ENCODE peak calls at places on chromosomes 16 and 17, in eight cellular contexts. K is B cell; R is fibroblast of lung; E is GM12865; J is foreskin fibroblast; N is stimulated activated CD8-positive, alpha-beta memory T cell treated with anti-CD3 and anti-CD28 coated beads, Interleukin-4, amount 100 ng/mL, for 1 hour; U is CD4-positive, alpha-beta T cell; D is HTR-8/SVneo. A is an unnamed sample.

GRCh38 chr17:1179635-1180433 is at the start of gene ABR:
- DNase-seq in K (no peak), R (no peak), E (peak), J (no peak), N (peak), U (peak), D (peak), A (no peak)

GRCh38 chr17:56593073-56593740 is at the start of gene NOG:
- DNase-seq in K (no peak), R (peak), E (no peak), J (peak), N (no peak), U (no peak), D (peak), A (no peak)

GRCh38 chr17:3557768-3558583 is at the start of gene TRPV3:
- DNase-seq in K (peak), R (peak), E (peak), J (no peak), N (no peak), U (peak), D (no peak), A (no peak)

GRCh38 chr17:8031950-8032349 is 6.9 kb upstream of the ALOX15B start:
- DNase-seq in K (no peak), R (no peak), E (no peak), J (no peak), N (no peak), U (no peak), D (no peak), A (no peak)

GRCh38 chr16:85394511-85395206 is 218.5 kb upstream of the GSE1 start:
- DNase-seq in K (no peak), R (no peak), E (no peak), J (no peak), N (no peak), U (no peak), D (no peak), A (no peak)

GRCh38 chr17:66833201-66833600 is 1.7 kb upstream of the CACNG5 start:
- DNase-seq in K (no peak), R (no peak), E (no peak), J (no peak), N (no peak), U (no peak), D (no peak), A (no peak)

GRCh38 chr17:68207651-68208253 is 40.1 kb upstream of the AMZ2 start:
- DNase-seq in K (no peak), R (no peak), E (no peak), J (no peak), N (no peak), U (no peak), D (no peak), A (no peak)

GRCh38 chr16:80250376-80250775 is 290.4 kb upstream of the DYNLRB2 start:
- DNase-seq in K (no peak), R (no peak), E (no peak), J (no peak), N (no peak), U (no peak), D (no peak), A (no peak)

GRCh38 chr17:74326506-74326905 is 480 bp downstream of the KIF19 start:
- DNase-seq in K (no peak), R (no peak), E (no peak), J (no peak), N (no peak), U (no peak), D (no peak), A (no peak)

GRCh38 chr17:61451538-61452300 is 503 bp upstream of the TBX4 start:
- DNase-seq in K (no peak), R (no peak), E (no peak), J (no peak), N (no peak), U (no peak), D (no peak), A (no peak)

GRCh38 chr17:41870097-41870496 is 4.9 kb upstream of the KLHL11 start:
- DNase-seq in K (no peak), R (no peak), E (no peak), J (no peak), N (no peak), U (no peak), D (no peak), A (no peak)

GRCh38 chr17:63024716-63025115 is 58.7 kb downstream of the TANC2 start:
- DNase-seq in K (no peak), R (peak), E (no peak), J (peak), N (no peak), U (no peak), D (no peak), A (no peak)

GRCh38 chr17:48175692-48176450 is 68.3 kb downstream of the SNX11 start:
- DNase-seq in K (no peak), R (peak), E (no peak), J (peak), N (no peak), U (no peak), D (peak), A (no peak)

GRCh38 chr17:73791644-73792043 is 147.4 kb upstream of the SDK2 start:
- DNase-seq in K (no peak), R (no peak), E (no peak), J (no peak), N (no peak), U (no peak), D (no peak), A (no peak)

GRCh38 chr17:55644346-55644745 is 78.3 kb downstream of the TMEM100 start:
- DNase-seq in K (no peak), R (no peak), E (no peak), J (no peak), N (no peak), U (no peak), D (no peak), A (no peak)

GRCh38 chr16:77143364-77143763 is 47.6 kb upstream of the MON1B start:
- DNase-seq in K (no peak), R (no peak), E (no peak), J (no peak), N (no peak), U (no peak), D (no peak), A (no peak)

GRCh38 chr16:5016967-5017677 is 16.6 kb downstream of the NAGPA start:
- DNase-seq in K (no peak), R (no peak), E (no peak), J (no peak), N (no peak), U (no peak), D (no peak), A (no peak)

GRCh38 chr16:3690991-3691720 is 26.2 kb downstream of the TRAP1 start:
- DNase-seq in K (no peak), R (peak), E (no peak), J (peak), N (no peak), U (no peak), D (no peak), A (no peak)

GRCh38 chr17:5563451-5563850 is 20.9 kb downstream of the NLRP1 start:
- DNase-seq in K (no peak), R (peak), E (no peak), J (peak), N (no peak), U (no peak), D (no peak), A (no peak)

GRCh38 chr17:56902350-56902749 is 11.5 kb downstream of the TRIM25 start:
- DNase-seq in K (no peak), R (peak), E (no peak), J (peak), N (no peak), U (no peak), D (peak), A (no peak)

GRCh38 chr16:23874613-23875294 is 39.0 kb downstream of the PRKCB start:
- DNase-seq in K (no peak), R (peak), E (no peak), J (no peak), N (no peak), U (no peak), D (no peak), A (no peak)

GRCh38 chr17:14471052-14471451 is 170.2 kb downstream of the HS3ST3B1 start:
- DNase-seq in K (no peak), R (peak), E (no peak), J (peak), N (no peak), U (no peak), D (no peak), A (no peak)

GRCh38 chr17:81401727-81402529 is 6.7 kb downstream of the BAHCC1 start:
- DNase-seq in K (no peak), R (peak), E (no peak), J (no peak), N (no peak), U (no peak), D (peak), A (no peak)

GRCh38 chr17:50663812-50664374 is 29.2 kb downstream of the ABCC3 start:
- DNase-seq in K (no peak), R (no peak), E (no peak), J (no peak), N (no peak), U (no peak), D (no peak), A (no peak)

GRCh38 chr16:83015871-83016270 is 389.1 kb downstream of the CDH13 start:
- DNase-seq in K (no peak), R (no peak), E (no peak), J (no peak), N (no peak), U (no peak), D (no peak), A (no peak)

GRCh38 chr17:44389723-44390202 is 314 bp upstream of the ITGA2B start:
- DNase-seq in K (no peak), R (no peak), E (no peak), J (no peak), N (no peak), U (no peak), D (no peak), A (no peak)

GRCh38 chr16:82195917-82196494 is 26.0 kb upstream of the MPHOSPH6 start:
- DNase-seq in K (no peak), R (no peak), E (no peak), J (peak), N (no peak), U (no peak), D (no peak), A (no peak)

GRCh38 chr16:57283214-57283955 is 1.1 kb downstream of the PLLP start:
- DNase-seq in K (no peak), R (no peak), E (no peak), J (no peak), N (no peak), U (no peak), D (no peak), A (no peak)

GRCh38 chr17:28626818-28627217 is 12.8 kb upstream of the RSKR start:
- DNase-seq in K (no peak), R (no peak), E (no peak), J (no peak), N (no peak), U (no peak), D (no peak), A (no peak)

GRCh38 chr17:35700157-35700556 is 31.3 kb upstream of the RASL10B start:
- DNase-seq in K (no peak), R (peak), E (no peak), J (no peak), N (no peak), U (no peak), D (no peak), A (no peak)

GRCh38 chr16:24255446-24256352 is at the start of gene CACNG3:
- DNase-seq in K (no peak), R (peak), E (peak), J (no peak), N (no peak), U (no peak), D (no peak), A (peak)

GRCh38 chr16:15418206-15418605 is 16.2 kb upstream of the BMERB1 start:
- DNase-seq in K (no peak), R (peak), E (no peak), J (no peak), N (no peak), U (no peak), D (no peak), A (no peak)

GRCh38 chr17:44236444-44236991 is 17.0 kb upstream of the UBTF start:
- DNase-seq in K (no peak), R (no peak), E (peak), J (no peak), N (no peak), U (no peak), D (no peak), A (no peak)

GRCh38 chr16:726438-727290 is at the start of the genes CCDC78 and HAGHL:
- DNase-seq in K (peak), R (peak), E (peak), J (peak), N (peak), U (peak), D (no peak), A (no peak)

GRCh38 chr17:40419559-40420331 is 2.0 kb upstream of the TOP2A start:
- DNase-seq in K (no peak), R (no peak), E (no peak), J (no peak), N (no peak), U (no peak), D (no peak), A (no peak)